ENCODE peak calls at places on chromosomes 7 and 10, in five cellular contexts. One of them, this sample, is unnamed.

GRCh38 chr7:477626-478220 is 41.9 kb downstream of the PDGFA start:
- DNase-seq in K562: no peak
- DNase-seq in HepG2: no peak
- DNase-seq in H1: no peak
- DNase-seq in GM12878: no peak
- DNase-seq in this sample: no peak

GRCh38 chr7:130276796-130277762 is 10.4 kb downstream of the CPA2 start:
- DNase-seq in K562: no peak
- DNase-seq in HepG2: no peak
- DNase-seq in H1: no peak
- DNase-seq in GM12878: no peak
- DNase-seq in this sample: no peak

GRCh38 chr7:75756340-75757297 is 15.4 kb downstream of the CCL26 start:
- DNase-seq in K562: peak; percentile 63
- DNase-seq in HepG2: peak; percentile 70
- DNase-seq in H1: no peak
- DNase-seq in GM12878: no peak
- DNase-seq in this sample: peak; percentile 22

GRCh38 chr7:25167262-25167843 is 42.3 kb upstream of the CYCS start:
- DNase-seq in K562: no peak
- DNase-seq in HepG2: no peak
- DNase-seq in H1: no peak
- DNase-seq in GM12878: no peak
- DNase-seq in this sample: no peak

GRCh38 chr10:103440416-103440815 is 11.8 kb downstream of the CALHM2 start:
- DNase-seq in K562: no peak
- DNase-seq in HepG2: no peak
- DNase-seq in H1: no peak
- DNase-seq in GM12878: no peak
- DNase-seq in this sample: no peak

GRCh38 chr7:116271980-116272886 is 61.9 kb downstream of the TES start:
- DNase-seq in K562: no peak
- DNase-seq in HepG2: no peak
- DNase-seq in H1: no peak
- DNase-seq in GM12878: no peak
- DNase-seq in this sample: peak; percentile 85

GRCh38 chr7:129231666-129232065 is 6.8 kb downstream of the AHCYL2 start:
- DNase-seq in K562: no peak
- DNase-seq in HepG2: no peak
- DNase-seq in H1: no peak
- DNase-seq in GM12878: no peak
- DNase-seq in this sample: no peak

GRCh38 chr7:435518-436366 is 83.9 kb downstream of the PDGFA start:
- DNase-seq in K562: no peak
- DNase-seq in HepG2: no peak
- DNase-seq in H1: no peak
- DNase-seq in GM12878: no peak
- DNase-seq in this sample: no peak

GRCh38 chr10:76285012-76285411 is 853.6 kb downstream of the LRMDA start:
- DNase-seq in K562: no peak
- DNase-seq in HepG2: peak; percentile 6
- DNase-seq in H1: no peak
- DNase-seq in GM12878: no peak
- DNase-seq in this sample: no peak

GRCh38 chr7:128884561-128885369 is 22.1 kb downstream of the ATP6V1F start:
- DNase-seq in K562: no peak
- DNase-seq in HepG2: no peak
- DNase-seq in H1: no peak
- DNase-seq in GM12878: no peak
- DNase-seq in this sample: no peak

GRCh38 chr10:97849491-97850402 is at the start of gene GOLGA7B:
- DNase-seq in K562: peak; percentile 86
- DNase-seq in HepG2: peak; percentile 5
- DNase-seq in H1: no peak
- DNase-seq in GM12878: no peak
- DNase-seq in this sample: no peak

GRCh38 chr7:158018061-158018796 is 569.4 kb downstream of the PTPRN2 start:
- DNase-seq in K562: no peak
- DNase-seq in HepG2: no peak
- DNase-seq in H1: no peak
- DNase-seq in GM12878: no peak
- DNase-seq in this sample: no peak

GRCh38 chr10:34885901-34886300 is 70.8 kb upstream of the PARD3 start:
- DNase-seq in K562: no peak
- DNase-seq in HepG2: no peak
- DNase-seq in H1: no peak
- DNase-seq in GM12878: no peak
- DNase-seq in this sample: no peak

DNA sequence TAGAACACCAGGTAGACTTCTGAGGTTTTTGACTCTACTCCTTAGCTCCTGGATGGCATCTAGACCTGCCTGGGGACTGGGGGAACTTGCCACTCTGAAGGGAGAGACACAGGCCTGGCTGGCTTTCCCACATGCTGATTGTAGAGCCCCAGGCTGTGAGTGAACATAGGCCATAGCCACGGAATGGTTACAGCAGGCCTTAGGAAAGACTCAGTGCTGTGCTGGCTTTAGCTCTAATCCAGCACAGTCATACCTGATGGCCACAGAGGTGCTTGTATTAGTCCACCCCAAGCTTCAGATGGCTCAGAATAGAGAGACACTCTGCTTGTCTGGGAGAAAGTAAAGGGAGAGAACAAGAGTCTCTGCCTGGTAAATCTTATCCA is 35.0 kb upstream of the ARHGAP12 start:
- DNase-seq in K562: no peak
- DNase-seq in HepG2: no peak
- DNase-seq in H1: no peak
- DNase-seq in GM12878: no peak
- DNase-seq in this sample: no peak
- H3K36me3 ChIP-seq in K562: no peaks in the 10 kb centered on the region
- H3K36me3 ChIP-seq in HepG2: no peaks in the 10 kb centered on the region
- H3K36me3 ChIP-seq in H1: no peaks in the 10 kb centered on the region
- H3K36me3 ChIP-seq in GM12878: no peaks in the 10 kb centered on the region
- H3K36me3 ChIP-seq in this sample: no peaks in the 10 kb centered on the region

DNA sequence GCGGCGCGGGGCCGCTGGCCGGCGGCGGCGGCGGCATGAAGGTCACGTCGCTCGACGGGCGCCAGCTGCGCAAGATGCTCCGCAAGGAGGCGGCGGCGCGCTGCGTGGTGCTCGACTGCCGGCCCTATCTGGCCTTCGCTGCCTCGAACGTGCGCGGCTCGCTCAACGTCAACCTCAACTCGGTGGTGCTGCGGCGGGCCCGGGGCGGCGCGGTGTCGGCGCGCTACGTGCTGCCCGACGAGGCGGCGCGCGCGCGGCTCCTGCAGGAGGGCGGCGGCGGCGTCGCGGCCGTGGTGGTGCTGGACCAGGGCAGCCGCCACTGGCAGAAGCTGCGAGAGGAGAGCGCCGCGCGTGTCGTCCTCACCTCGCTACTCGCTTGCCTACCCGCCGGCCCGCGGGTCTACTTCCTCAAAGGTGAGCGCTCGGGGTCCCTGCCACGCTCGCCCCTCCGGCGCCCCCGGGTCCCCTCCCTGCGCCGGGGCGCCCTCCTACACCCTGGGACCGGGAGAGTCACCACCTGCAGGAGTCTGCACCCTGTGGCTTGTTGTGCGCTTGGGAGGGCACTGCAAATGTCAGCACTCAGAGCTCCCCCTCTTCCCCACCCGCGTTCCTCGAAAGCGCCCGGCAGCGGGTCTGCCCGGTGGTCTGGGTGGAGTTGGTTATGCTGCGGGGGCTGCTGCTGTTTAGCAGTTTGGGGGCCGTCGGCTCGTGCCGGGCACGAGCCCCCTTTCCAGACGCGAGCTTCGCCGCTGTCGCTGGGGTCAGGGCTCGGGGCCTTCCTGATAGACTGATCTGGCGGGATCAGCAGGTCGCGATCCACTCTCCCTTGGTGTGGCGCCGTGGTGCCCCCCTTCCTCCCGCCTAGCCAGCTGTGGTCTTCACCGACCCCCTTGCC is 627 bp downstream of the DUSP5 start:
- DNase-seq in K562: peak; percentile 47
- DNase-seq in HepG2: no peak
- DNase-seq in H1: no peak
- DNase-seq in GM12878: no peak
- DNase-seq in this sample: no peak
- TF ChIP-seq ZNF274 in K562: no peak
- TF ChIP-seq ZNF274 in HepG2: no peak
- TF ChIP-seq ZNF274 in H1: no peak
- TF ChIP-seq ZNF274 in GM12878: no peak
- TF ChIP-seq ZNF274 in this sample: no peak

DNA sequence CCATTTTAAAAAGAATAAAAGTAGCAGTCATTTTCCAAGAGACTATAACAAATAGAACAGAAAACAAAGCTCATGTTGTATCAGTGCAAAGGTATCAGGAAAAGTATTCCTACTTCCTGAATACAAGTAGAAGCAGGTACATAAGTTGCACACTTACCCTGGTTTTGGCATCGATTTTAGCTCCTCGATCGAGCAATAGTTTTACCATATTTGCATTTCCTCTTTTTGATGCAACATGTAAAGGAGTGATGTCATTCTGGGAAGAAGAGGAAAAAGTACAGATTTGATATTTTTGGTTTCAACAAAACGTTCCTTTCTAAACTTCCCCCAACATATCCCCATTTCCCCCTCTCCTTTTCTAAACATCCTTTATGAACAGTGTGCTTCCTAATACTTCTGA is 155.1 kb downstream of the ANK3 start:
- DNase-seq in K562: no peak
- DNase-seq in HepG2: no peak
- DNase-seq in H1: no peak
- DNase-seq in GM12878: no peak
- DNase-seq in this sample: no peak
- TF ChIP-seq ATF3 in K562: peak; percentile 8
- TF ChIP-seq ATF3 in HepG2: no peak
- TF ChIP-seq ATF3 in H1: no peak
- TF ChIP-seq ATF3 in GM12878: no peak
- TF ChIP-seq ATF3 in this sample: no peak

GRCh38 chr10:26485150-26485941 is 47.2 kb downstream of the APBB1IP start:
- DNase-seq in K562: no peak
- DNase-seq in HepG2: no peak
- DNase-seq in H1: no peak
- DNase-seq in GM12878: no peak
- DNase-seq in this sample: no peak

GRCh38 chr10:26483554-26483953 is 45.4 kb downstream of the APBB1IP start:
- DNase-seq in K562: no peak
- DNase-seq in HepG2: peak; percentile 27
- DNase-seq in H1: no peak
- DNase-seq in GM12878: no peak
- DNase-seq in this sample: no peak

GRCh38 chr10:26486985-26487850 is 49.1 kb downstream of the APBB1IP start:
- DNase-seq in K562: no peak
- DNase-seq in HepG2: peak; percentile 3
- DNase-seq in H1: no peak
- DNase-seq in GM12878: peak; percentile 79
- DNase-seq in this sample: peak; percentile 55

GRCh38 chr10:26488344-26488743 is 50.2 kb downstream of the APBB1IP start:
- DNase-seq in K562: no peak
- DNase-seq in HepG2: no peak
- DNase-seq in H1: no peak
- DNase-seq in GM12878: no peak
- DNase-seq in this sample: no peak

GRCh38 chr10:26486304-26486703 is 48.2 kb downstream of the APBB1IP start:
- DNase-seq in K562: no peak
- DNase-seq in HepG2: no peak
- DNase-seq in H1: peak; percentile 7
- DNase-seq in GM12878: no peak
- DNase-seq in this sample: no peak
- H3K36me3 ChIP-seq in K562: no peaks in the 10 kb centered on the region
- H3K36me3 ChIP-seq in HepG2: no peaks in the 10 kb centered on the region
- H3K36me3 ChIP-seq in H1: no peaks in the 10 kb centered on the region
- H3K36me3 ChIP-seq in GM12878: no peaks in the 10 kb centered on the region
- H3K36me3 ChIP-seq in this sample: no peaks in the 10 kb centered on the region

GRCh38 chr10:4549254-4549653 is 276.8 kb upstream of the AKR1E2 start:
- DNase-seq in K562: no peak
- DNase-seq in HepG2: no peak
- DNase-seq in H1: no peak
- DNase-seq in GM12878: no peak
- DNase-seq in this sample: no peak
- TF ChIP-seq ZNF274 in K562: no peak
- TF ChIP-seq ZNF274 in HepG2: no peak
- TF ChIP-seq ZNF274 in H1: no peak
- TF ChIP-seq ZNF274 in GM12878: no peak
- TF ChIP-seq ZNF274 in this sample: no peak

GRCh38 chr7:98557538-98558031 is 59.5 kb upstream of the NPTX2 start:
- DNase-seq in K562: no peak
- DNase-seq in HepG2: no peak
- DNase-seq in H1: no peak
- DNase-seq in GM12878: no peak
- DNase-seq in this sample: no peak

GRCh38 chr7:98559219-98559618 is 57.9 kb upstream of the NPTX2 start:
- DNase-seq in K562: no peak
- DNase-seq in HepG2: no peak
- DNase-seq in H1: no peak
- DNase-seq in GM12878: no peak
- DNase-seq in this sample: no peak

GRCh38 chr7:98563183-98563495 is 53.9 kb upstream of the NPTX2 start:
- DNase-seq in K562: no peak
- DNase-seq in HepG2: no peak
- DNase-seq in H1: no peak
- DNase-seq in GM12878: no peak
- DNase-seq in this sample: no peak

GRCh38 chr7:98562336-98563182 is 54.5 kb upstream of the NPTX2 start:
- DNase-seq in K562: no peak
- DNase-seq in HepG2: no peak
- DNase-seq in H1: no peak
- DNase-seq in GM12878: no peak
- DNase-seq in this sample: no peak

GRCh38 chr7:98559958-98560357 is 57.1 kb upstream of the NPTX2 start:
- DNase-seq in K562: no peak
- DNase-seq in HepG2: no peak
- DNase-seq in H1: peak; percentile 19
- DNase-seq in GM12878: no peak
- DNase-seq in this sample: no peak
- TF ChIP-seq ATF3 in K562: no peak
- TF ChIP-seq ATF3 in HepG2: no peak
- TF ChIP-seq ATF3 in H1: no peak
- TF ChIP-seq ATF3 in GM12878: no peak
- TF ChIP-seq ATF3 in this sample: no peak

GRCh38 chr10:13120786-13121499 is 21.0 kb downstream of the OPTN start:
- DNase-seq in K562: no peak
- DNase-seq in HepG2: no peak
- DNase-seq in H1: no peak
- DNase-seq in GM12878: no peak
- DNase-seq in this sample: no peak
- H3K36me3 ChIP-seq in K562: no peaks in the 10 kb centered on the region
- H3K36me3 ChIP-seq in HepG2: peaks cover 34% of the 10 kb centered on the region
- H3K36me3 ChIP-seq in H1: peaks cover 19% of the 10 kb centered on the region
- H3K36me3 ChIP-seq in GM12878: peaks cover 2% of the 10 kb centered on the region
- H3K36me3 ChIP-seq in this sample: no peaks in the 10 kb centered on the region